ENCODE peak calls at places on chromosome 20, in six cellular contexts. K is PC-9; B is NCI-H1417 treated with DMSO at 0.1 percent for 48 hours; E is activated T-helper 1 cell treated with anti-CD3 and anti-CD28 coated beads, Interleukin-12 subunit alpha, Interleukin-12 subunit beta, Interleukin-2, Interleukin-4 antibody, amounts not matched to agents 30 ng/mL and 10 ng/mL and 1 ng/mL, durations not matched to agents 14 hours and 24 hours and 36 hours; S is putamen; M is AG08396. Y is an unnamed sample.

GRCh38 chr20:59010995-59011873 is 4.2 kb upstream of the CTSZ start:
- DNase-seq in K (peak), B (no peak), E (no peak), S (no peak), M (peak), Y (no peak)

GRCh38 chr20:19628570-19629134 is 129.4 kb upstream of the RIN2 start:
- DNase-seq in K (peak), B (no peak), E (peak), S (peak), M (peak), Y (no peak)

GRCh38 chr20:36818831-36819230 is 45.3 kb upstream of the DSN1 start:
- DNase-seq in K (peak), B (no peak), E (no peak), S (no peak), M (no peak), Y (no peak)

GRCh38 chr20:34544109-34544793 is 14.3 kb upstream of the MAP1LC3A start:
- DNase-seq in K (no peak), B (no peak), E (no peak), S (no peak), M (no peak), Y (no peak)

GRCh38 chr20:58349586-58349985 is 39.4 kb upstream of the VAPB start:
- DNase-seq in K (peak), B (no peak), E (no peak), S (no peak), M (peak), Y (no peak)

GRCh38 chr20:1892122-1892385 is 3.2 kb upstream of the SIRPA start:
- DNase-seq in K (no peak), B (no peak), E (no peak), S (no peak), M (no peak), Y (no peak)

GRCh38 chr20:2301164-2301622 is 5.4 kb downstream of the TGM3 start:
- DNase-seq in K (no peak), B (no peak), E (no peak), S (no peak), M (no peak), Y (no peak)

GRCh38 chr20:64223526-64224067 is 32.0 kb upstream of the PCMTD2 start:
- DNase-seq in K (no peak), B (no peak), E (no peak), S (no peak), M (no peak), Y (no peak)

GRCh38 chr20:40564997-40565680 is 123.9 kb downstream of the MAFB start:
- DNase-seq in K (peak), B (no peak), E (no peak), S (no peak), M (peak), Y (no peak)

Y was measured in effector memory CD4-positive, alpha-beta T cell.